ENCODE peak calls at places on chromosomes 12 and 14, in eight cellular contexts. S is pancreas; F is stimulated activated CD8-positive, alpha-beta memory T cell treated with anti-CD3 and anti-CD28 coated beads, Interleukin-7, amount 100 ng/mL, for 1 hour; B is AG10803; G is left colon; K is kidney glomerular epithelial cell; Z is activated CD4-positive, alpha-beta memory T cell treated with anti-CD3 and anti-CD28 coated beads for 36 hours; J is posterior vena cava. V is an unnamed sample.

GRCh38 chr12:33588725-33589405 is 149.2 kb upstream of the SYT10 start:
- DNase-seq in G (no peak), J (no peak), K (no peak), S (no peak), F (no peak), B (no peak), Z (no peak), V (no peak)

GRCh38 chr12:45357547-45358417 is 141.9 kb downstream of the ANO6 start:
- DNase-seq in G (no peak), K (no peak), Z (no peak), F (no peak), S (no peak), J (no peak), B (peak), V (no peak)

GRCh38 chr12:124675881-124676688 is 108.7 kb upstream of the NCOR2 start:
- DNase-seq in J (no peak), K (peak), G (no peak), B (peak), F (no peak), S (no peak), Z (no peak), V (no peak)

GRCh38 chr14:78519863-78520262 is 349.7 kb downstream of the NRXN3 start:
- DNase-seq in G (peak), Z (peak), J (no peak), F (no peak), B (no peak), K (no peak), S (no peak), V (peak)

GRCh38 chr12:66813137-66813867 is 134.4 kb upstream of the GRIP1 start:
- DNase-seq in K (peak), B (no peak), S (no peak), G (no peak), J (no peak), F (no peak), Z (peak), V (no peak)

GRCh38 chr12:76246611-76247010 is 101.6 kb downstream of the BBS10 start:
- DNase-seq in B (no peak), Z (no peak), S (no peak), F (no peak), K (no peak), G (no peak), J (no peak), V (no peak)

GRCh38 chr12:65168606-65169310 is 625 bp upstream of the LEMD3 start:
- DNase-seq in J (no peak), Z (no peak), B (no peak), S (no peak), F (no peak), G (no peak), K (no peak), V (no peak)

GRCh38 chr14:36901846-36902245 is 240.2 kb downstream of the PAX9 start:
- DNase-seq in J (no peak), B (peak), Z (no peak), F (no peak), K (no peak), S (no peak), G (no peak), V (no peak)

GRCh38 chr14:20493634-20494033 is 11.7 kb upstream of the RNASE10 start:
- DNase-seq in B (no peak), G (no peak), S (no peak), J (no peak), Z (no peak), F (no peak), K (no peak), V (no peak)

GRCh38 chr14:69921052-69921451 is 41.8 kb downstream of the SMOC1 start:
- DNase-seq in G (no peak), F (no peak), K (no peak), Z (no peak), J (no peak), B (peak), S (no peak), V (no peak)

GRCh38 chr12:25280082-25280481 is 29.4 kb upstream of the KRAS start:
- DNase-seq in J (no peak), F (no peak), K (no peak), Z (no peak), G (no peak), B (no peak), S (no peak), V (no peak)

GRCh38 chr14:35215110-35215872 is 76.9 kb upstream of the PSMA6 start:
- DNase-seq in Z (no peak), S (no peak), B (peak), J (no peak), G (no peak), F (no peak), K (peak), V (no peak)

GRCh38 chr12:112847708-112848337 is 56.3 kb downstream of the RPH3A start:
- DNase-seq in G (no peak), B (no peak), S (no peak), K (no peak), J (no peak), F (no peak), Z (no peak), V (no peak)

GRCh38 chr14:95759952-95760351 is 46.0 kb upstream of the TCL1A start:
- DNase-seq in B (peak), S (no peak), J (peak), Z (no peak), K (no peak), F (no peak), G (no peak), V (no peak)

GRCh38 chr14:99481745-99482099 is 513 bp downstream of the CCNK start:
- DNase-seq in B (peak), K (no peak), F (no peak), S (no peak), J (no peak), Z (peak), G (no peak), V (no peak)

GRCh38 chr12:69947123-69947522 is 122.1 kb downstream of the MYRFL start:
- DNase-seq in S (no peak), J (no peak), G (no peak), K (no peak), B (no peak), Z (no peak), F (no peak), V (no peak)

GRCh38 chr14:95432152-95433093 is 84.0 kb downstream of the SYNE3 start:
- DNase-seq in J (no peak), S (peak), Z (no peak), G (peak), B (peak), K (peak), F (no peak), V (no peak)